ENCODE peak calls at places on chromosomes 1 and 21, in seven cellular contexts. One of them, this sample, is unnamed.
A peak's percentile ranks its signal among the peaks of the same experiment; 100 is the strongest.

GRCh38 chr21:25708467-25709065 is 26.1 kb downstream of the ATP5PF start:
- DNase-seq in thoracic aorta: no peak
- DNase-seq in cardiac muscle cell: peak; percentile 41
- DNase-seq in fibroblast of the aortic adventitia: peak; percentile 74
- DNase-seq in GM13977: peak; percentile 41
- DNase-seq in fibroblast of mammary gland: peak; percentile 64
- DNase-seq in fibroblast of lung: peak; percentile 31
- DNase-seq in this sample: peak; percentile 69

GRCh38 chr1:167722152-167722869 is 529 bp downstream of the MPZL1 start:
- DNase-seq in fibroblast of lung: peak; percentile 49
- DNase-seq in thoracic aorta: no peak
- DNase-seq in GM13977: no peak
- DNase-seq in fibroblast of the aortic adventitia: peak; percentile 29
- DNase-seq in fibroblast of mammary gland: peak; percentile 36
- DNase-seq in cardiac muscle cell: peak; percentile 79
- DNase-seq in this sample: peak; percentile 32

GRCh38 chr1:156690673-156691032 is 13.4 kb upstream of the NES start:
- DNase-seq in cardiac muscle cell: no peak
- DNase-seq in fibroblast of the aortic adventitia: no peak
- DNase-seq in GM13977: no peak
- DNase-seq in thoracic aorta: no peak
- DNase-seq in fibroblast of mammary gland: no peak
- DNase-seq in fibroblast of lung: no peak
- DNase-seq in this sample: no peak

GRCh38 chr1:201903135-201903534 is 14.4 kb downstream of the SHISA4 start:
- DNase-seq in GM13977: no peak
- DNase-seq in thoracic aorta: peak; percentile 54
- DNase-seq in cardiac muscle cell: no peak
- DNase-seq in fibroblast of mammary gland: peak; percentile 73
- DNase-seq in fibroblast of lung: peak; percentile 69
- DNase-seq in fibroblast of the aortic adventitia: peak; percentile 74
- DNase-seq in this sample: no peak

GRCh38 chr1:116001739-116002487 is 25.6 kb downstream of the SLC22A15 start:
- DNase-seq in GM13977: no peak
- DNase-seq in fibroblast of lung: no peak
- DNase-seq in fibroblast of mammary gland: peak; percentile 3
- DNase-seq in cardiac muscle cell: no peak
- DNase-seq in thoracic aorta: no peak
- DNase-seq in fibroblast of the aortic adventitia: no peak
- DNase-seq in this sample: no peak

GRCh38 chr1:161307230-161307768 is 2.5 kb downstream of the MPZ start:
- DNase-seq in fibroblast of lung: no peak
- DNase-seq in GM13977: no peak
- DNase-seq in fibroblast of the aortic adventitia: peak; percentile 32
- DNase-seq in thoracic aorta: no peak
- DNase-seq in cardiac muscle cell: no peak
- DNase-seq in fibroblast of mammary gland: peak; percentile 91
- DNase-seq in this sample: no peak

GRCh38 chr1:24928631-24929090 is 1.4 kb downstream of the RUNX3 start:
- DNase-seq in thoracic aorta: no peak
- DNase-seq in GM13977: no peak
- DNase-seq in fibroblast of lung: no peak
- DNase-seq in fibroblast of the aortic adventitia: no peak
- DNase-seq in cardiac muscle cell: no peak
- DNase-seq in fibroblast of mammary gland: no peak
- DNase-seq in this sample: peak; percentile 67

GRCh38 chr1:40789675-40790430 is 6.3 kb downstream of the KCNQ4 start:
- DNase-seq in fibroblast of lung: peak; percentile 31
- DNase-seq in thoracic aorta: no peak
- DNase-seq in fibroblast of the aortic adventitia: no peak
- DNase-seq in fibroblast of mammary gland: no peak
- DNase-seq in cardiac muscle cell: no peak
- DNase-seq in GM13977: no peak
- DNase-seq in this sample: no peak

GRCh38 chr1:45667321-45668111 is 18.8 kb downstream of the GPBP1L1 start:
- DNase-seq in fibroblast of lung: no peak
- DNase-seq in thoracic aorta: no peak
- DNase-seq in fibroblast of mammary gland: no peak
- DNase-seq in cardiac muscle cell: no peak
- DNase-seq in GM13977: no peak
- DNase-seq in fibroblast of the aortic adventitia: no peak
- DNase-seq in this sample: no peak

GRCh38 chr1:9119745-9120144 is 9.2 kb downstream of the GPR157 start:
- DNase-seq in GM13977: no peak
- DNase-seq in fibroblast of the aortic adventitia: no peak
- DNase-seq in cardiac muscle cell: no peak
- DNase-seq in thoracic aorta: no peak
- DNase-seq in fibroblast of lung: no peak
- DNase-seq in fibroblast of mammary gland: no peak
- DNase-seq in this sample: no peak

GRCh38 chr1:187816646-187817045 is 987.9 kb downstream of the PLA2G4A start:
- DNase-seq in fibroblast of the aortic adventitia: no peak
- DNase-seq in fibroblast of mammary gland: no peak
- DNase-seq in cardiac muscle cell: no peak
- DNase-seq in GM13977: no peak
- DNase-seq in thoracic aorta: no peak
- DNase-seq in fibroblast of lung: peak; percentile 23
- DNase-seq in this sample: no peak

GRCh38 chr1:187819081-187819480 is 990.3 kb downstream of the PLA2G4A start:
- DNase-seq in fibroblast of lung: no peak
- DNase-seq in fibroblast of the aortic adventitia: no peak
- DNase-seq in cardiac muscle cell: no peak
- DNase-seq in thoracic aorta: no peak
- DNase-seq in GM13977: no peak
- DNase-seq in fibroblast of mammary gland: no peak
- DNase-seq in this sample: no peak

GRCh38 chr1:187817782-187818181 is 989.0 kb downstream of the PLA2G4A start:
- DNase-seq in GM13977: no peak
- DNase-seq in fibroblast of lung: no peak
- DNase-seq in thoracic aorta: no peak
- DNase-seq in fibroblast of the aortic adventitia: no peak
- DNase-seq in cardiac muscle cell: no peak
- DNase-seq in fibroblast of mammary gland: no peak
- DNase-seq in this sample: no peak
- TF ChIP-seq CTCF in GM13977: peak; percentile 30
- TF ChIP-seq CTCF in fibroblast of lung: no peak
- TF ChIP-seq CTCF in thoracic aorta: no peak
- TF ChIP-seq CTCF in fibroblast of the aortic adventitia: no peak
- TF ChIP-seq CTCF in cardiac muscle cell: no peak
- TF ChIP-seq CTCF in fibroblast of mammary gland: no peak
- TF ChIP-seq CTCF in this sample: no peak

GRCh38 chr21:43597845-43598244 is 61.4 kb downstream of the HSF2BP start:
- DNase-seq in fibroblast of the aortic adventitia: no peak
- DNase-seq in thoracic aorta: no peak
- DNase-seq in GM13977: no peak
- DNase-seq in cardiac muscle cell: no peak
- DNase-seq in fibroblast of mammary gland: no peak
- DNase-seq in fibroblast of lung: no peak
- DNase-seq in this sample: no peak
- TF ChIP-seq CTCF in fibroblast of the aortic adventitia: no peak
- TF ChIP-seq CTCF in thoracic aorta: no peak
- TF ChIP-seq CTCF in GM13977: no peak
- TF ChIP-seq CTCF in cardiac muscle cell: no peak
- TF ChIP-seq CTCF in fibroblast of mammary gland: no peak
- TF ChIP-seq CTCF in fibroblast of lung: no peak
- TF ChIP-seq CTCF in this sample: no peak

GRCh38 chr1:16644179-16645043 is 22.3 kb downstream of the RNU1-3 start:
- DNase-seq in cardiac muscle cell: peak; percentile 100
- DNase-seq in GM13977: peak; percentile 100
- DNase-seq in thoracic aorta: peak; percentile 83
- DNase-seq in fibroblast of the aortic adventitia: peak; percentile 98
- DNase-seq in fibroblast of lung: peak; percentile 97
- DNase-seq in fibroblast of mammary gland: peak; percentile 91
- DNase-seq in this sample: peak; percentile 98
- TF ChIP-seq CTCF in cardiac muscle cell: peak; percentile 43
- TF ChIP-seq CTCF in GM13977: peak; percentile 76
- TF ChIP-seq CTCF in thoracic aorta: peak; percentile 59
- TF ChIP-seq CTCF in fibroblast of the aortic adventitia: peak; percentile 63
- TF ChIP-seq CTCF in fibroblast of lung: peak; percentile 55
- TF ChIP-seq CTCF in fibroblast of mammary gland: no peak
- TF ChIP-seq CTCF in this sample: peak; percentile 54

GRCh38 chr1:2132222-2133038 is 62.1 kb downstream of the FAAP20 start:
- DNase-seq in cardiac muscle cell: peak; percentile 64
- DNase-seq in fibroblast of mammary gland: peak; percentile 86
- DNase-seq in GM13977: no peak
- DNase-seq in fibroblast of the aortic adventitia: peak; percentile 57
- DNase-seq in thoracic aorta: peak; percentile 14
- DNase-seq in fibroblast of lung: peak; percentile 75
- DNase-seq in this sample: peak; percentile 49
- TF ChIP-seq CTCF in cardiac muscle cell: peak; percentile 60
- TF ChIP-seq CTCF in fibroblast of mammary gland: peak; percentile 47
- TF ChIP-seq CTCF in GM13977: peak; percentile 59
- TF ChIP-seq CTCF in fibroblast of the aortic adventitia: peak; percentile 61
- TF ChIP-seq CTCF in thoracic aorta: no peak
- TF ChIP-seq CTCF in fibroblast of lung: peak; percentile 63
- TF ChIP-seq CTCF in this sample: peak; percentile 43

GRCh38 chr1:226939439-226940028 is 560 bp upstream of the COQ8A start:
- DNase-seq in fibroblast of lung: no peak
- DNase-seq in thoracic aorta: peak; percentile 23
- DNase-seq in fibroblast of mammary gland: no peak
- DNase-seq in fibroblast of the aortic adventitia: no peak
- DNase-seq in cardiac muscle cell: peak; percentile 61
- DNase-seq in GM13977: no peak
- DNase-seq in this sample: peak; percentile 71
- TF ChIP-seq CTCF in fibroblast of lung: no peak
- TF ChIP-seq CTCF in thoracic aorta: no peak
- TF ChIP-seq CTCF in fibroblast of mammary gland: no peak
- TF ChIP-seq CTCF in fibroblast of the aortic adventitia: no peak
- TF ChIP-seq CTCF in cardiac muscle cell: no peak
- TF ChIP-seq CTCF in GM13977: no peak
- TF ChIP-seq CTCF in this sample: no peak

DNA sequence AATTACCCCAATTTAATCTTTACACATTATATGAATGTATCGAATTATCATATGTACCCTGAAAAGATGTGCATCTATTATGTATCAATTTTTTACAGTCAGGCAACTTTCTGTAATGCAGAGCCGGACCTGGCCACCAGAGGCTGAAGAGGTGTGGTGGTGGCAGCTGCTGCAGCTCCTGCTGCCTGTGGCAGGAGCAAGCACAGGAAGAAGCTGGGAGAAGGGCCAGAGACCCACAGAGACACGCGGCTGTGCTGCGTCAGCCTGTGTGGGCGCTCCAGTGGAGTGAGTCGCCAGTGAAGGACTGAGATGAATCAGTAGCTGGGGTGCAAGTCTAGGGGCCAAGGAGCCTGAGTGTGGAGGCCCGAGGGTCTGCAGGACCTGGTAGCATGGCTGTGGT is 74.3 kb upstream of the COG2 start:
- DNase-seq in cardiac muscle cell: peak; percentile 14
- DNase-seq in thoracic aorta: no peak
- DNase-seq in fibroblast of the aortic adventitia: peak; percentile 16
- DNase-seq in fibroblast of lung: peak; percentile 80
- DNase-seq in GM13977: no peak
- DNase-seq in fibroblast of mammary gland: peak; percentile 46
- DNase-seq in this sample: peak; percentile 34
- TF ChIP-seq CTCF in cardiac muscle cell: peak; percentile 7
- TF ChIP-seq CTCF in thoracic aorta: no peak
- TF ChIP-seq CTCF in fibroblast of the aortic adventitia: peak; percentile 15
- TF ChIP-seq CTCF in fibroblast of lung: no peak
- TF ChIP-seq CTCF in GM13977: peak; percentile 34
- TF ChIP-seq CTCF in fibroblast of mammary gland: peak; percentile 7
- TF ChIP-seq CTCF in this sample: peak; percentile 14

GRCh38 chr1:173864179-173864867 is 3.5 kb downstream of the GAS5 start:
- DNase-seq in fibroblast of mammary gland: peak; percentile 50
- DNase-seq in cardiac muscle cell: no peak
- DNase-seq in fibroblast of lung: peak; percentile 45
- DNase-seq in thoracic aorta: no peak
- DNase-seq in fibroblast of the aortic adventitia: no peak
- DNase-seq in GM13977: no peak
- DNase-seq in this sample: no peak
- TF ChIP-seq CTCF in fibroblast of mammary gland: no peak
- TF ChIP-seq CTCF in cardiac muscle cell: no peak
- TF ChIP-seq CTCF in fibroblast of lung: no peak
- TF ChIP-seq CTCF in thoracic aorta: no peak
- TF ChIP-seq CTCF in fibroblast of the aortic adventitia: no peak
- TF ChIP-seq CTCF in GM13977: no peak
- TF ChIP-seq CTCF in this sample: no peak

DNA sequence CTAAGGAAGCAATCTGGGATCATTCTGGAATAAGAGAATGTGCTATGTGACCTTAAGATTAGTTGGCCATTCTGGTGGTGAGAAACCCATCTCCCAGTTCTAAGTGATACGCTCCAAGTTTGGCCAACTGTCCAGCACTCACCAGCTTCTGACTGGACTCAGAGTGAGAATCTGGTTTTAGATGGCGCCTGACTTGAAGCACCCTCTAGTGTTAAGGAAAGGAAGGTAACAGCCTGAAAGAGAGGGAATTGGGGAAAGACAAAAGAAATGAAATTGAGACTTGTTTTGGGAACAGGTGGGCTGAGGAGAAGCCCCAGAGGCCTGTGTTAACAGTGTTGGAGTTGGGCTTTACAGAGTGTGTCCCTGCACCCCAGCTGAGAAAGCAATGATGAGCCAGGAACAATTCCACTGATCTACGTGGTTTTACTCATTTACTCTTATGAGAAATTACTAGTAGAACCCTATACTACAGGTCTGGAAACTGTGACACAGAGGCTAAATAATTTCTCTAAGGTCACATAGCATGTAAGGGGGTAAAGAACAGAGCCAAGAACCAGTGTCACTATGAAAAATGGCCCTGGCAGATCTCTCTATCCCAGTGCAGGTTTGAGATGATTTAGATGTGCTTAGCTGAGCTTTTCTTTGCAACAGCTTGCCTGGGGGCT is 9.3 kb upstream of the FCAMR start:
- DNase-seq in fibroblast of lung: peak; percentile 27
- DNase-seq in fibroblast of the aortic adventitia: peak; percentile 33
- DNase-seq in thoracic aorta: no peak
- DNase-seq in fibroblast of mammary gland: peak; percentile 40
- DNase-seq in cardiac muscle cell: peak; percentile 33
- DNase-seq in GM13977: peak; percentile 24
- DNase-seq in this sample: no peak
- TF ChIP-seq CTCF in fibroblast of lung: peak; percentile 68
- TF ChIP-seq CTCF in fibroblast of the aortic adventitia: peak; percentile 70
- TF ChIP-seq CTCF in thoracic aorta: no peak
- TF ChIP-seq CTCF in fibroblast of mammary gland: peak; percentile 70
- TF ChIP-seq CTCF in cardiac muscle cell: peak; percentile 72
- TF ChIP-seq CTCF in GM13977: peak; percentile 74
- TF ChIP-seq CTCF in this sample: peak; percentile 15

GRCh38 chr21:27425172-27425571 is 458.3 kb upstream of the ADAMTS5 start:
- DNase-seq in GM13977: no peak
- DNase-seq in cardiac muscle cell: peak; percentile 9
- DNase-seq in fibroblast of mammary gland: no peak
- DNase-seq in fibroblast of the aortic adventitia: peak; percentile 49
- DNase-seq in thoracic aorta: no peak
- DNase-seq in fibroblast of lung: no peak
- DNase-seq in this sample: no peak
- TF ChIP-seq CTCF in GM13977: no peak
- TF ChIP-seq CTCF in cardiac muscle cell: peak; percentile 23
- TF ChIP-seq CTCF in fibroblast of mammary gland: peak; percentile 6
- TF ChIP-seq CTCF in fibroblast of the aortic adventitia: peak; percentile 3
- TF ChIP-seq CTCF in thoracic aorta: no peak
- TF ChIP-seq CTCF in fibroblast of lung: no peak
- TF ChIP-seq CTCF in this sample: no peak

This sample was measured in activated CD8-positive, alpha-beta T cell treated with anti-CD3 and anti-CD28 coated beads for 36 hours.